ENCODE peak calls at places on chromosome 6, in seven cellular contexts. T, D, H, X, Y, Q and L are unnamed samples.

GRCh38 chr6:149452062-149452939 is 32.5 kb downstream of the ZC3H12D start:
- DNase-seq in T (no peak), D (no peak), H (no peak), X (no peak), Y (no peak), Q (no peak), L (no peak)

GRCh38 chr6:156698239-156699016 is 78.8 kb upstream of the ARID1B start:
- DNase-seq in T (no peak), D (no peak), H (no peak), X (no peak), Y (no peak), Q (peak; percentile 97), L (no peak)

GRCh38 chr6:42104807-42105713 is 37.4 kb downstream of the C6orf132 start:
- DNase-seq in T (no peak), D (no peak), H (no peak), X (no peak), Y (no peak), Q (no peak), L (no peak)

GRCh38 chr6:127338936-127339335 is 4.5 kb downstream of the ECHDC1 start:
- DNase-seq in T (no peak), D (no peak), H (no peak), X (no peak), Y (no peak), Q (no peak), L (no peak)

GRCh38 chr6:111615916-111616612 is 10.4 kb upstream of the TRAF3IP2 start:
- DNase-seq in T (no peak), D (no peak), H (no peak), X (no peak), Y (no peak), Q (no peak), L (no peak)

GRCh38 chr6:145015739-145016558 is 719.4 kb downstream of the EPM2A start:
- DNase-seq in T (peak; percentile 85), D (no peak), H (no peak), X (no peak), Y (no peak), Q (peak; percentile 60), L (no peak)

GRCh38 chr6:27091661-27092315 is 155.7 kb upstream of the PRSS16 start:
- DNase-seq in T (peak; percentile 52), D (no peak), H (no peak), X (no peak), Y (no peak), Q (peak; percentile 91), L (peak; percentile 19)

GRCh38 chr6:75711173-75711572 is 37.9 kb upstream of the MYO6 start:
- DNase-seq in T (no peak), D (no peak), H (no peak), X (no peak), Y (no peak), Q (no peak), L (no peak)

GRCh38 chr6:138289739-138290138 is 71.4 kb upstream of the PBOV1 start:
- DNase-seq in T (peak; percentile 33), D (no peak), H (no peak), X (no peak), Y (no peak), Q (peak; percentile 28), L (no peak)

GRCh38 chr6:132365319-132365907 is 35.9 kb downstream of the MOXD1 start:
- DNase-seq in T (no peak), D (no peak), H (no peak), X (no peak), Y (no peak), Q (peak; percentile 79), L (no peak)

GRCh38 chr6:56802570-56802969 is 152.3 kb upstream of the BEND6 start:
- DNase-seq in T (peak; percentile 90), D (no peak), H (no peak), X (no peak), Y (no peak), Q (no peak), L (no peak)

GRCh38 chr6:119672725-119673124 is 323.2 kb upstream of the MAN1A1 start:
- DNase-seq in T (no peak), D (no peak), H (no peak), X (no peak), Y (no peak), Q (no peak), L (no peak)

GRCh38 chr6:4941782-4942672 is 61.8 kb downstream of the RPP40 start:
- DNase-seq in T (peak; percentile 75), D (no peak), H (no peak), X (no peak), Y (no peak), Q (peak; percentile 78), L (no peak)

GRCh38 chr6:157724138-157724537 is 98.9 kb upstream of the SNX9 start:
- DNase-seq in T (no peak), D (no peak), H (no peak), X (no peak), Y (no peak), Q (no peak), L (no peak)